ENCODE peak calls at places on chromosomes 16 and 17, in eight cellular contexts. One of them, this sample, is unnamed.

GRCh38 chr17:64154321-64155089 is 24.6 kb upstream of the ERN1 start:
- DNase-seq in AG04450: no peak
- DNase-seq in ovary: no peak
- DNase-seq in breast epithelium: no peak
- DNase-seq in HCT116: no peak
- DNase-seq in naive thymus-derived CD4-positive, alpha-beta T cell: no peak
- DNase-seq in cardiac muscle cell: no peak
- DNase-seq in heart right ventricle: peak
- DNase-seq in this sample: no peak

GRCh38 chr16:7051586-7052349 is 280.9 kb upstream of the RBFOX1 start:
- DNase-seq in AG04450: no peak
- DNase-seq in ovary: no peak
- DNase-seq in breast epithelium: no peak
- DNase-seq in HCT116: no peak
- DNase-seq in naive thymus-derived CD4-positive, alpha-beta T cell: no peak
- DNase-seq in cardiac muscle cell: no peak
- DNase-seq in heart right ventricle: no peak
- DNase-seq in this sample: no peak

GRCh38 chr17:44223574-44224046 is 4.1 kb upstream of the UBTF start:
- DNase-seq in AG04450: no peak
- DNase-seq in ovary: peak
- DNase-seq in breast epithelium: no peak
- DNase-seq in HCT116: no peak
- DNase-seq in naive thymus-derived CD4-positive, alpha-beta T cell: no peak
- DNase-seq in cardiac muscle cell: peak
- DNase-seq in heart right ventricle: no peak
- DNase-seq in this sample: no peak

GRCh38 chr16:3180445-3180878 is 7.5 kb upstream of the OR1F1 start:
- DNase-seq in AG04450: no peak
- DNase-seq in ovary: no peak
- DNase-seq in breast epithelium: no peak
- DNase-seq in HCT116: no peak
- DNase-seq in naive thymus-derived CD4-positive, alpha-beta T cell: no peak
- DNase-seq in cardiac muscle cell: no peak
- DNase-seq in heart right ventricle: no peak
- DNase-seq in this sample: no peak

GRCh38 chr16:71421911-71422310 is 19.9 kb downstream of the TLE7 start:
- DNase-seq in AG04450: no peak
- DNase-seq in ovary: no peak
- DNase-seq in breast epithelium: no peak
- DNase-seq in HCT116: peak
- DNase-seq in naive thymus-derived CD4-positive, alpha-beta T cell: no peak
- DNase-seq in cardiac muscle cell: no peak
- DNase-seq in heart right ventricle: no peak
- DNase-seq in this sample: no peak

GRCh38 chr17:79607941-79608728 is 2.7 kb downstream of the RBFOX3 start:
- DNase-seq in AG04450: no peak
- DNase-seq in ovary: no peak
- DNase-seq in breast epithelium: no peak
- DNase-seq in HCT116: peak
- DNase-seq in naive thymus-derived CD4-positive, alpha-beta T cell: no peak
- DNase-seq in cardiac muscle cell: peak
- DNase-seq in heart right ventricle: peak
- DNase-seq in this sample: no peak

GRCh38 chr16:48099455-48099854 is 56.3 kb downstream of the ABCC12 start:
- DNase-seq in AG04450: no peak
- DNase-seq in ovary: no peak
- DNase-seq in breast epithelium: no peak
- DNase-seq in HCT116: peak
- DNase-seq in naive thymus-derived CD4-positive, alpha-beta T cell: no peak
- DNase-seq in cardiac muscle cell: peak
- DNase-seq in heart right ventricle: peak
- DNase-seq in this sample: no peak

GRCh38 chr17:64160378-64160777 is 30.4 kb upstream of the ERN1 start:
- DNase-seq in AG04450: no peak
- DNase-seq in ovary: no peak
- DNase-seq in breast epithelium: no peak
- DNase-seq in HCT116: no peak
- DNase-seq in naive thymus-derived CD4-positive, alpha-beta T cell: no peak
- DNase-seq in cardiac muscle cell: no peak
- DNase-seq in heart right ventricle: no peak
- DNase-seq in this sample: no peak

GRCh38 chr16:87223656-87224248 is 93.4 kb downstream of the C16orf95 start:
- DNase-seq in AG04450: no peak
- DNase-seq in ovary: no peak
- DNase-seq in breast epithelium: no peak
- DNase-seq in HCT116: no peak
- DNase-seq in naive thymus-derived CD4-positive, alpha-beta T cell: no peak
- DNase-seq in cardiac muscle cell: no peak
- DNase-seq in heart right ventricle: no peak
- DNase-seq in this sample: no peak

GRCh38 chr17:8138672-8139371 is 13.4 kb downstream of the PER1 start:
- DNase-seq in AG04450: peak
- DNase-seq in ovary: peak
- DNase-seq in breast epithelium: peak
- DNase-seq in HCT116: peak
- DNase-seq in naive thymus-derived CD4-positive, alpha-beta T cell: peak
- DNase-seq in cardiac muscle cell: peak
- DNase-seq in heart right ventricle: peak
- DNase-seq in this sample: no peak

DNA sequence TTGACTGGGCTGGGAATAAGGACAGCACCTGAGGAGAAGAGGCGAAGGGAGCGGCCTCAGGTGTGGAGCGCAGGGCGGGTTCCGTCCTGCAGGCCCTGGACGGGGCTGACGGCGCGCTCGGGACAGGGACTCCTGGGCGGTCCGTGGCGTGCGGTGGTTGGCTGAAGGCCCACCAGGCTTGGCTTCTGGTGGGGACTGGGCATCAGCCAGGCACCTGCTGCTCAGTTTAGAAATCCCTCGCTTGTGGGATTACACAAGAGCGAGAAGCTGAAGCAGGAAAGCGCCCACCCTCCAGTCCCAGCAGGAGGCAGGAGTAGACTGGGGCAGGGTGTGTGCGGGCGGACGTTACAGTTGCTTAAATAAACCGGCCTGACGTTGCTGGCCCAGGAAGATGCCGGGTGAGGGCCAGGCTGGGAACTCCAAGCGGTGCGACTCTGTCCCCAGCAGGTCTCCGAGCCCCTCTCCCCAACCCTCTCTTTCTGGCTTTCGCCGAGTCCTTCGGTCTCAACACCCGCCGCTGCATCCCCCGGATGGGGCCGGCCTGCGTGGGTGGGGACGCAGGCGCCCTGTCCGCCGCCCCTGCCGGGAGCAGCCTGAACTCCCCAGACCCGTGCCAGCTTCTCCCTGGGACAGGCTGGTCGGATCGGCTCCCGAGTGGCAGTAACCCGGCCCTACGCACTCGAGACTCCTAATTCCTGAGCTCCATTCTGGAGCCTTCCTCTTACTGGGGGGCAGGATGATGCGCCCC is 639 bp downstream of the MIF4GD start:
- DNase-seq in AG04450: no peak
- DNase-seq in ovary: peak
- DNase-seq in breast epithelium: peak
- DNase-seq in HCT116: peak
- DNase-seq in naive thymus-derived CD4-positive, alpha-beta T cell: peak
- DNase-seq in cardiac muscle cell: peak
- DNase-seq in heart right ventricle: peak
- DNase-seq in this sample: no peak
- H3K27ac ChIP-seq in AG04450: peak
- H3K27ac ChIP-seq in ovary: peak
- H3K27ac ChIP-seq in breast epithelium: peak
- H3K27ac ChIP-seq in HCT116: peak
- H3K27ac ChIP-seq in naive thymus-derived CD4-positive, alpha-beta T cell: peak
- H3K27ac ChIP-seq in cardiac muscle cell: peak
- H3K27ac ChIP-seq in heart right ventricle: peak
- H3K27ac ChIP-seq in this sample: peak

GRCh38 chr17:1651559-1651844 is 1.8 kb upstream of the RILP start:
- DNase-seq in AG04450: no peak
- DNase-seq in ovary: no peak
- DNase-seq in breast epithelium: no peak
- DNase-seq in HCT116: no peak
- DNase-seq in naive thymus-derived CD4-positive, alpha-beta T cell: no peak
- DNase-seq in cardiac muscle cell: no peak
- DNase-seq in heart right ventricle: no peak
- DNase-seq in this sample: no peak

GRCh38 chr17:1648582-1649115 is 1.0 kb downstream of the RILP start:
- DNase-seq in AG04450: peak
- DNase-seq in ovary: peak
- DNase-seq in breast epithelium: peak
- DNase-seq in HCT116: peak
- DNase-seq in naive thymus-derived CD4-positive, alpha-beta T cell: peak
- DNase-seq in cardiac muscle cell: peak
- DNase-seq in heart right ventricle: peak
- DNase-seq in this sample: no peak

GRCh38 chr17:1649116-1649843 is 386 bp downstream of the RILP start:
- DNase-seq in AG04450: peak
- DNase-seq in ovary: peak
- DNase-seq in breast epithelium: peak
- DNase-seq in HCT116: peak
- DNase-seq in naive thymus-derived CD4-positive, alpha-beta T cell: peak
- DNase-seq in cardiac muscle cell: peak
- DNase-seq in heart right ventricle: peak
- DNase-seq in this sample: no peak

GRCh38 chr17:1649844-1650409 is at the start of gene RILP:
- DNase-seq in AG04450: no peak
- DNase-seq in ovary: peak
- DNase-seq in breast epithelium: peak
- DNase-seq in HCT116: peak
- DNase-seq in naive thymus-derived CD4-positive, alpha-beta T cell: no peak
- DNase-seq in cardiac muscle cell: peak
- DNase-seq in heart right ventricle: peak
- DNase-seq in this sample: peak

GRCh38 chr17:1650731-1651558 is 1.3 kb upstream of the RILP start:
- DNase-seq in AG04450: no peak
- DNase-seq in ovary: no peak
- DNase-seq in breast epithelium: no peak
- DNase-seq in HCT116: no peak
- DNase-seq in naive thymus-derived CD4-positive, alpha-beta T cell: no peak
- DNase-seq in cardiac muscle cell: no peak
- DNase-seq in heart right ventricle: no peak
- DNase-seq in this sample: no peak
- H3K27ac ChIP-seq in AG04450: peak
- H3K27ac ChIP-seq in ovary: no peak
- H3K27ac ChIP-seq in breast epithelium: peak
- H3K27ac ChIP-seq in HCT116: peak
- H3K27ac ChIP-seq in naive thymus-derived CD4-positive, alpha-beta T cell: no peak
- H3K27ac ChIP-seq in cardiac muscle cell: peak
- H3K27ac ChIP-seq in heart right ventricle: peak
- H3K27ac ChIP-seq in this sample: peak

DNA sequence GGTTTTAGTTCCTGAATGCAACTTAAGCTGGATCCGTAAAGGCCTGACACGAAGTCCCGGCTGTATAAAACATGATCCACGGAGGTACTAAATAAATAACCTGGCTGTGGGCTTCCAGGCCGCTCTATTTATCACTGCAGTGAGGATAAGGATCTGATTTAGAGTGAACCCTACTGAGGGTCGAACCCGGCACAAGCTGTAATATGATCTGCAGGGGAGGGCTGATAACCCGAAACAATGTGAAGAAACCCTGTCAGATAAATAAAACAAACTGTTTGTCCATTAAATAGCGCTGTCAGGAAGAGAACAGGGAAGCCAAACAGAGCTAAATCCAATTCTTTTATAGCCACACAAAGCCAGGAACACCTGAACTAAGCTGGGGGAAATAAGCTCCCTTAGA is 375.6 kb upstream of the SALL1 start:
- DNase-seq in AG04450: no peak
- DNase-seq in ovary: no peak
- DNase-seq in breast epithelium: no peak
- DNase-seq in HCT116: no peak
- DNase-seq in naive thymus-derived CD4-positive, alpha-beta T cell: no peak
- DNase-seq in cardiac muscle cell: no peak
- DNase-seq in heart right ventricle: no peak
- DNase-seq in this sample: no peak
- H3K27ac ChIP-seq in AG04450: no peak
- H3K27ac ChIP-seq in ovary: no peak
- H3K27ac ChIP-seq in breast epithelium: no peak
- H3K27ac ChIP-seq in HCT116: no peak
- H3K27ac ChIP-seq in naive thymus-derived CD4-positive, alpha-beta T cell: no peak
- H3K27ac ChIP-seq in cardiac muscle cell: no peak
- H3K27ac ChIP-seq in heart right ventricle: no peak
- H3K27ac ChIP-seq in this sample: no peak

GRCh38 chr17:915416-916201 is 64.0 kb downstream of the NXN start:
- DNase-seq in AG04450: no peak
- DNase-seq in ovary: no peak
- DNase-seq in breast epithelium: no peak
- DNase-seq in HCT116: no peak
- DNase-seq in naive thymus-derived CD4-positive, alpha-beta T cell: no peak
- DNase-seq in cardiac muscle cell: peak
- DNase-seq in heart right ventricle: peak
- DNase-seq in this sample: no peak
- H3K27ac ChIP-seq in AG04450: no peak
- H3K27ac ChIP-seq in ovary: no peak
- H3K27ac ChIP-seq in breast epithelium: peak
- H3K27ac ChIP-seq in HCT116: no peak
- H3K27ac ChIP-seq in naive thymus-derived CD4-positive, alpha-beta T cell: no peak
- H3K27ac ChIP-seq in cardiac muscle cell: peak
- H3K27ac ChIP-seq in heart right ventricle: peak
- H3K27ac ChIP-seq in this sample: peak

GRCh38 chr17:38460716-38461650 is 32.7 kb downstream of the ARHGAP23 start:
- DNase-seq in AG04450: no peak
- DNase-seq in ovary: no peak
- DNase-seq in breast epithelium: no peak
- DNase-seq in HCT116: no peak
- DNase-seq in naive thymus-derived CD4-positive, alpha-beta T cell: no peak
- DNase-seq in cardiac muscle cell: no peak
- DNase-seq in heart right ventricle: no peak
- DNase-seq in this sample: no peak

GRCh38 chr17:38460082-38460715 is 31.9 kb downstream of the ARHGAP23 start:
- DNase-seq in AG04450: no peak
- DNase-seq in ovary: no peak
- DNase-seq in breast epithelium: no peak
- DNase-seq in HCT116: no peak
- DNase-seq in naive thymus-derived CD4-positive, alpha-beta T cell: no peak
- DNase-seq in cardiac muscle cell: no peak
- DNase-seq in heart right ventricle: no peak
- DNase-seq in this sample: no peak

GRCh38 chr17:38458521-38458920 is 30.3 kb downstream of the ARHGAP23 start:
- DNase-seq in AG04450: no peak
- DNase-seq in ovary: no peak
- DNase-seq in breast epithelium: no peak
- DNase-seq in HCT116: no peak
- DNase-seq in naive thymus-derived CD4-positive, alpha-beta T cell: no peak
- DNase-seq in cardiac muscle cell: no peak
- DNase-seq in heart right ventricle: no peak
- DNase-seq in this sample: no peak

GRCh38 chr17:38457577-38458371 is 29.5 kb downstream of the ARHGAP23 start:
- DNase-seq in AG04450: no peak
- DNase-seq in ovary: no peak
- DNase-seq in breast epithelium: no peak
- DNase-seq in HCT116: no peak
- DNase-seq in naive thymus-derived CD4-positive, alpha-beta T cell: no peak
- DNase-seq in cardiac muscle cell: no peak
- DNase-seq in heart right ventricle: no peak
- DNase-seq in this sample: no peak

DNA sequence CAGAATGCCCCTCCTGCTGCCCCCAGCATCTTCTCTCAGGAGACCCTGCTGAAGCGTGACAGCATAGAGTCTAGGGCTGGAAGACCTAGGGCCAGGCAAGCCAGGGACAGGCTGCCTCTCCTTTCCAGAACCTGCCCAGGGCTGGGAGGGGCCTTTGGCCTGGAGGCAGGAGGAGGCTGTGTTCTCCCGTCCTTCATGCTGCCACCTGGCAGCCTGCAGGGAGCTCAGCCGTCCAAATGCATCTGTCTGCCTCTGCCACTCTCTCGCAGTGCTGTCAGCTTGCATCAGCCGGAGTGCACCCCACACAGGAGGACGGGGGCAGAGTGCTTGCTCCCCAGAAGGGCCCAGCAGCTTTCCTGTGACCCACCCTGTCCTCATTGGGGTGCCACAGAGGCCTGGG is 31.3 kb downstream of the ARHGAP23 start:
- DNase-seq in AG04450: no peak
- DNase-seq in ovary: no peak
- DNase-seq in breast epithelium: no peak
- DNase-seq in HCT116: no peak
- DNase-seq in naive thymus-derived CD4-positive, alpha-beta T cell: no peak
- DNase-seq in cardiac muscle cell: no peak
- DNase-seq in heart right ventricle: no peak
- DNase-seq in this sample: no peak
- H3K27ac ChIP-seq in AG04450: no peak
- H3K27ac ChIP-seq in ovary: no peak
- H3K27ac ChIP-seq in breast epithelium: no peak
- H3K27ac ChIP-seq in HCT116: no peak
- H3K27ac ChIP-seq in naive thymus-derived CD4-positive, alpha-beta T cell: no peak
- H3K27ac ChIP-seq in cardiac muscle cell: no peak
- H3K27ac ChIP-seq in heart right ventricle: peak
- H3K27ac ChIP-seq in this sample: no peak